ENCODE peak calls at places on chromosome 21, in nine cellular contexts. L is A549; X is WERI-Rb-1; F is ovary; R is foreskin fibroblast; P is fibroblast of mammary gland; V is brain microvascular endothelial cell; A is PC-3; T is activated CD8-positive, alpha-beta T cell treated with anti-CD3 and anti-CD28 coated beads for 36 hours. H is an unnamed sample.

GRCh38 chr21:44012474-44013379 is 618 bp downstream of the TRAPPC10 start:
- DNase-seq in L (peak; percentile 19), X (peak; percentile 82), F (peak; percentile 28), R (peak; percentile 14), P (no peak), V (peak; percentile 8), A (peak; percentile 32), T (peak; percentile 92), H (peak; percentile 88)

GRCh38 chr21:39705849-39706248 is 39.1 kb upstream of the IGSF5 start:
- DNase-seq in L (no peak), X (no peak), F (no peak), R (no peak), P (no peak), V (no peak), A (peak; percentile 44), T (no peak), H (no peak)

GRCh38 chr21:21101911-21102310 is 103.7 kb downstream of the NCAM2 start:
- DNase-seq in L (no peak), X (peak; percentile 64), F (no peak), R (peak; percentile 1), P (peak; percentile 49), V (peak; percentile 2), A (peak; percentile 48), T (peak; percentile 6), H (no peak)

GRCh38 chr21:33266784-33267135 is 593 bp downstream of the IL10RB start:
- DNase-seq in L (no peak), X (no peak), F (no peak), R (no peak), P (no peak), V (no peak), A (no peak), T (peak; percentile 61), H (no peak)

GRCh38 chr21:26165331-26165730 is 5.2 kb downstream of the APP start:
- DNase-seq in L (no peak), X (no peak), F (no peak), R (no peak), P (no peak), V (no peak), A (peak; percentile 35), T (no peak), H (no peak)

GRCh38 chr21:34351786-34352241 is 12.0 kb upstream of the KCNE2 start:
- DNase-seq in L (peak; percentile 21), X (peak; percentile 61), F (peak; percentile 19), R (no peak), P (peak; percentile 17), V (peak; percentile 41), A (peak; percentile 61), T (peak; percentile 46), H (peak; percentile 51)

GRCh38 chr21:35824136-35824535 is 236.2 kb downstream of the SETD4 start:
- DNase-seq in L (no peak), X (no peak), F (no peak), R (no peak), P (peak; percentile 17), V (no peak), A (no peak), T (no peak), H (no peak)

GRCh38 chr21:41119901-41120300 is 48.1 kb upstream of the BACE2 start:
- DNase-seq in L (no peak), X (no peak), F (no peak), R (no peak), P (no peak), V (no peak), A (peak; percentile 11), T (no peak), H (no peak)

GRCh38 chr21:32096411-32096810 is 182.4 kb downstream of the MIS18A start:
- DNase-seq in L (peak; percentile 10), X (peak; percentile 95), F (no peak), R (no peak), P (peak; percentile 12), V (no peak), A (peak; percentile 15), T (peak; percentile 14), H (no peak)

GRCh38 chr21:33115586-33116541 is 45.9 kb downstream of the OLIG1 start:
- DNase-seq in L (no peak), X (no peak), F (no peak), R (no peak), P (no peak), V (no peak), A (no peak), T (no peak), H (no peak)

GRCh38 chr21:37700641-37701202 is 215.5 kb downstream of the KCNJ6 start:
- DNase-seq in L (peak; percentile 63), X (peak; percentile 72), F (no peak), R (peak; percentile 60), P (peak; percentile 87), V (peak; percentile 61), A (peak; percentile 83), T (peak; percentile 7), H (peak; percentile 81)

GRCh38 chr21:33972539-33972938 is 56.9 kb upstream of the ATP5PO start:
- DNase-seq in L (no peak), X (no peak), F (no peak), R (no peak), P (no peak), V (no peak), A (no peak), T (no peak), H (no peak)

GRCh38 chr21:25385912-25386474 is 221.3 kb downstream of the MRPL39 start:
- DNase-seq in L (peak; percentile 4), X (no peak), F (no peak), R (peak; percentile 16), P (peak; percentile 81), V (no peak), A (peak; percentile 90), T (no peak), H (no peak)

GRCh38 chr21:32475162-32475812 is 62.8 kb downstream of the EVA1C start:
- DNase-seq in L (no peak), X (no peak), F (no peak), R (peak; percentile 27), P (peak; percentile 64), V (peak; percentile 73), A (peak; percentile 52), T (no peak), H (no peak)

DNA sequence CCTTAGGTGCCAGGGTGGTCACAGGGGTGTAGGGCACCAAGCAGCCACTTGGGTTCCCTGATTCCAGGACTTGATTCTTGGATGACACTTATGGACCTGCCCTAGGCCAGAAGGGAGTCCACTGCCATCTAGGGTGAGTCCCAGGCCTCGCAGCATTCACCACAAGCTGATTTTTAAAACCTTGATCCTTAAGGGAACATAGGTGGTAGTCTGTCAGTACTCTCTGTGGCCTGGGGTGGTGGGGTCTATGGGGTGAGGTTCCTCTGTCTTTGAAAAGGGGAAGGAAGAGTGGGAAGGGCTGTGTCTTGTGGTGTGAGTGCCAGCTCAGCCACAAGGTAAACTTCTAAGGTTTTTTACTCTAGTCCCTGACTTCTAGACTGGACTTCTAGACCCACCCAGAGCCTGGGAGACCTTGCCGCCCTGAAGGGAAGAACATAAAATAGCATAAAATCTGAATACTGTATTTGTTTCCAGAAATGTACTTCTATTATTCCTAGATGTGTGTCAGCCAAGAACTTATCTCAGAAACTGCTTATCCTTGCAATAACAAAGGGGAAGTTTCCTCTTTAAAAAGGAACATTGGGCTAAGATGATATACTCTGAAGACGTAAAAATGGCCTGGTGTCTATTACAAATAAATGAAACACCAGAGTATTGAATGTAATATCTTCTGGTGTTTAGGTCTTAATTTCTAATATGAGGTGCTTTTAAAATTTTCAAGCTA is 757.3 kb downstream of the LTN1 start:
- DNase-seq in L (no peak), X (peak; percentile 9), F (no peak), R (no peak), P (no peak), V (no peak), A (no peak), T (no peak), H (no peak)
- TF ChIP-seq CTCF in L (no peak), X (no peak), F (no peak), R (no peak), P (peak; percentile 16), V (peak; percentile 33), A (peak; percentile 42), T (no peak), H (no peak)

DNA sequence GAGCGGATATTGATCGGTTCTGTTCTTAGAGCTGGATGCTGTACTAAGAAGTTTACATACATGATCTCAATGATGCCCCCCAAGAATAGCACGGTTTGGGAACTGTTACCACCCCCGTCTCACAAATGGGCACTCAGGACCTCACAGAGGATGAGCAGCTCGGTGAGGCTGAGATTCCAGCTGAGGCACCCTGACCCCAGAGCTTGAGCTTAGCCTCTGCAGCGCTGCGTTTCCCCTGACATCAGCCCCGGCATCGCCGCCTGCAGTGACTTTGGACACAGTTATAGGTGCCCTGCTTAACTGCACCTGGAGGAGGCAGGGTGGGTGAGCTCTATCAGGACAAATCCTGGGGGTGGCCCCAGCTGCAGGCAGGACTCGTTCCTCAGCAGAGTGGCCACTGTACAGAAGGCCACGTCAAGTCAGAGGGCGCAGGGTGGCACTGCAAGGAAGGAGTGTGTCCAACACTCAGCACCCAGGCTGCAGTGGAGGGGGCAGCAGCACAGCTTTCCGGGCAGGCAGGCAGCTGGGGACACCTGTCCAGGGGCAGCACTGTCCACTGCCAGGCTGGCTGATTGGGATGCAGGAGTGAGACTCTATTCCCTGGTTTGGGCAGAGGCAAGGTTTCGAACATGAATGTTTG is 65.8 kb upstream of the ABCG1 start:
- DNase-seq in L (no peak), X (no peak), F (no peak), R (no peak), P (no peak), V (no peak), A (no peak), T (no peak), H (no peak)
- TF ChIP-seq CTCF in L (no peak), X (no peak), F (no peak), R (no peak), P (no peak), V (no peak), A (no peak), T (no peak), H (no peak)

DNA sequence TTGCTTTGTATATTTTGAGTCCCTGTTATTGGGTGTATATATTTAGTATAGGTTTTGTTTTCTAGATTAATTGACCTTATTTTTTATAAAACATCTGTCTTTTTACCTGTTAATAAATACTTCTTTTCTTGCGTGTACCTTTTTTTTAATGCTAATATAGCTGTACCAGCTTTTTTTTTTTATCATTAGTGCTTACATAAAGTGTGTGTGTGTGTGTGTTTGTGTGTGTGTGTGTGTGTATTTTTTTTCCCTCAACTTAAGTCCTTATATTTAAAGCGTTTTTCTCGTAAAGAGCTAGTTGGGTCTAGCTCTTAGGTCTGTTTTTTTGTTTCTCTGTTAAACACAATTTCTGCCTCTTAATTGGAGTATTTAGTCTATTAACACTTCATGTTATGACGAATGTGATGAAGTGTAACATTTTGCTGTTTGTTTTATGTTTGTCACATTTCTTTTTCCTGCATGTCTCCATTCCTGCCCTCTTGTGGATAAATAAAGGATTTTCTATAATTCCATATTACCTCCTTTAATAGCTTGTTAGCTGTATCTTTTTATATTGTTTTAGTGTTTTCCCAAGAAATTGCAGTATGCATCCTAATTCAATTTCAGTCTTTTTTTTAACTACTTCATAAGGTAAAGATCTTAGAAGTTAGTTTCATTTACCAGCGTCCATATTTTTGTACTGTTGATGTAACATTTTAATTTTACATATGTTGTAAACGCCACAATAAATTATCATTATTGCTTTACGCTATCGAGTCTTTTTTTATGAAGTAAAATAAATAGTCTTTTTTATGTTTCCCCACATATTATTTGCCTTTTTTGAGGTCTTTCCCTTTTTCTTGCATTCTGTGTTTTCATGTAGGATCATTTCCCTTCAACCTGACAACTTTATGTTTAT is 4.3 kb downstream of the PRMT2 start:
- DNase-seq in L (peak; percentile 20), X (no peak), F (no peak), R (no peak), P (peak; percentile 46), V (no peak), A (peak; percentile 58), T (no peak), H (no peak)
- TF ChIP-seq CTCF in L (peak; percentile 38), X (no peak), F (peak; percentile 37), R (peak; percentile 20), P (peak; percentile 44), V (peak; percentile 10), A (peak; percentile 81), T (peak; percentile 41), H (peak; percentile 37)

GRCh38 chr21:45740088-45740440 is 96.5 kb downstream of the PCBP3 start:
- DNase-seq in L (no peak), X (no peak), F (no peak), R (no peak), P (no peak), V (no peak), A (no peak), T (no peak), H (no peak)
- TF ChIP-seq CTCF in L (no peak), X (no peak), F (no peak), R (no peak), P (no peak), V (no peak), A (no peak), T (no peak), H (no peak)

H was measured in glutamatergic neuron.